ENCODE peak calls at places on chromosomes 13 and 19, in four cellular contexts. F is COR-L47, X is hepatocyte, U is neural progenitor cell. C is an unnamed sample.

GRCh38 chr19:4144666-4145261 is 8.7 kb upstream of the CREB3L3 start:
- DNase-seq in F (no peak), X (peak), U (no peak), C (no peak)

GRCh38 chr19:8221161-8221560 is 12.0 kb downstream of the CERS4 start:
- DNase-seq in F (peak), X (no peak), U (no peak), C (peak)

GRCh38 chr19:3276341-3276799 is 51.9 kb downstream of the CELF5 start:
- DNase-seq in F (no peak), X (peak), U (peak), C (no peak)

GRCh38 chr19:6556480-6556879 is 25.7 kb downstream of the TNFSF9 start:
- DNase-seq in F (no peak), X (no peak), U (no peak), C (no peak)

GRCh38 chr19:10797078-10797477 is 38.9 kb downstream of the TMED1 start:
- DNase-seq in F (no peak), X (no peak), U (no peak), C (no peak)

GRCh38 chr13:23701646-23702045 is 131.4 kb downstream of the TNFRSF19 start:
- DNase-seq in F (no peak), X (no peak), U (no peak), C (no peak)

GRCh38 chr13:96297360-96297759 is 207.5 kb downstream of the HS6ST3 start:
- DNase-seq in F (no peak), X (no peak), U (peak), C (no peak)

GRCh38 chr19:31826325-31826724 is 477.1 kb upstream of the TSHZ3 start:
- DNase-seq in F (no peak), X (no peak), U (no peak), C (no peak)

GRCh38 chr13:95784891-95785290 is 108.0 kb downstream of the DNAJC3 start:
- DNase-seq in F (no peak), X (no peak), U (no peak), C (no peak)

GRCh38 chr19:19115954-19116353 is 22.3 kb downstream of the TMEM161A start:
- DNase-seq in F (no peak), X (no peak), U (peak), C (peak)